ENCODE peak calls at places on chromosome 4, in six cellular contexts. J is tibial nerve, F is A549, X is upper lobe of left lung, B is K562, Z is GM12878. M is an unnamed sample.

GRCh38 chr4:168885416-168885815 is 124.6 kb downstream of the CBR4 start:
- DNase-seq in J (no peak), F (no peak), X (no peak), B (no peak), Z (no peak), M (no peak)

GRCh38 chr4:109764376-109764775 is 34.5 kb upstream of the PLA2G12A start:
- DNase-seq in J (no peak), F (no peak), X (no peak), B (no peak), Z (no peak), M (no peak)

GRCh38 chr4:90142091-90142490 is 14.9 kb downstream of the CCSER1 start:
- DNase-seq in J (no peak), F (no peak), X (no peak), B (no peak), Z (no peak), M (no peak)

GRCh38 chr4:184284336-184284690 is 66.6 kb upstream of the ENPP6 start:
- DNase-seq in J (no peak), F (no peak), X (no peak), B (peak; percentile 2), Z (no peak), M (no peak)

GRCh38 chr4:184514121-184514988 is 40.0 kb upstream of the IRF2 start:
- DNase-seq in J (no peak), F (peak; percentile 25), X (peak; percentile 75), B (peak; percentile 24), Z (peak; percentile 94), M (no peak)

GRCh38 chr4:183986645-183987528 is 81.8 kb downstream of the STOX2 start:
- DNase-seq in J (no peak), F (no peak), X (no peak), B (no peak), Z (no peak), M (no peak)

GRCh38 chr4:525660-526059 is 26.6 kb downstream of the PIGG start:
- DNase-seq in J (no peak), F (no peak), X (no peak), B (no peak), Z (no peak), M (no peak)

GRCh38 chr4:48778431-48779094 is 1.5 kb downstream of the FRYL start:
- DNase-seq in J (no peak), F (no peak), X (no peak), B (no peak), Z (no peak), M (no peak)

GRCh38 chr4:134529629-134530028 is 328.0 kb upstream of the PABPC4L start:
- DNase-seq in J (no peak), F (no peak), X (no peak), B (no peak), Z (no peak), M (no peak)

GRCh38 chr4:147246096-147246495 is 234.8 kb upstream of the EDNRA start:
- DNase-seq in J (no peak), F (no peak), X (no peak), B (no peak), Z (no peak), M (no peak)

GRCh38 chr4:169823685-169824084 is 65.9 kb upstream of the HPF1 start:
- DNase-seq in J (no peak), F (no peak), X (peak; percentile 24), B (no peak), Z (no peak), M (no peak)

GRCh38 chr4:81030617-81031388 is at the start of gene BMP3:
- DNase-seq in J (peak; percentile 22), F (no peak), X (peak; percentile 70), B (no peak), Z (no peak), M (no peak)

GRCh38 chr4:168162604-168163003 is 70.3 kb downstream of the ANXA10 start:
- DNase-seq in J (no peak), F (no peak), X (no peak), B (no peak), Z (no peak), M (peak; percentile 57)

GRCh38 chr4:83011779-83012630 is 1.4 kb upstream of the LIN54 start:
- DNase-seq in J (no peak), F (no peak), X (peak; percentile 48), B (no peak), Z (no peak), M (peak; percentile 51)

GRCh38 chr4:2649604-2650114 is 106.5 kb downstream of the TNIP2 start:
- DNase-seq in J (no peak), F (no peak), X (no peak), B (no peak), Z (no peak), M (no peak)

GRCh38 chr4:169079942-169080827 is 70.1 kb upstream of the CBR4 start:
- DNase-seq in J (peak; percentile 17), F (no peak), X (peak; percentile 57), B (peak; percentile 19), Z (peak; percentile 51), M (peak; percentile 55)

GRCh38 chr4:76614589-76614988 is 179.6 kb downstream of the SHROOM3 start:
- DNase-seq in J (no peak), F (no peak), X (no peak), B (no peak), Z (no peak), M (no peak)

GRCh38 chr4:87151730-87152129 is 68.7 kb downstream of the KLHL8 start:
- DNase-seq in J (no peak), F (no peak), X (no peak), B (no peak), Z (no peak), M (no peak)

GRCh38 chr4:107858158-107858742 is 33.5 kb downstream of the SGMS2 start:
- DNase-seq in J (no peak), F (no peak), X (no peak), B (no peak), Z (no peak), M (no peak)

GRCh38 chr4:117491531-117491930 is 406.2 kb upstream of the TRAM1L1 start:
- DNase-seq in J (no peak), F (no peak), X (no peak), B (no peak), Z (no peak), M (no peak)

GRCh38 chr4:6085028-6085942 is 67.1 kb upstream of the C4orf50 start:
- DNase-seq in J (no peak), F (no peak), X (no peak), B (no peak), Z (no peak), M (no peak)

GRCh38 chr4:138190452-138190858 is 51.7 kb downstream of the SLC7A11 start:
- DNase-seq in J (no peak), F (no peak), X (no peak), B (no peak), Z (peak; percentile 66), M (no peak)

GRCh38 chr4:183906486-183906735 is 1.3 kb downstream of the STOX2 start:
- DNase-seq in J (no peak), F (no peak), X (no peak), B (no peak), Z (no peak), M (no peak)

GRCh38 chr4:131367441-131367840 is 1781.7 kb upstream of the PCDH10 start:
- DNase-seq in J (no peak), F (no peak), X (no peak), B (no peak), Z (no peak), M (no peak)

GRCh38 chr4:6334203-6334887 is 64.7 kb downstream of the WFS1 start:
- DNase-seq in J (no peak), F (no peak), X (no peak), B (no peak), Z (no peak), M (no peak)

GRCh38 chr4:187192266-187192665 is 468.6 kb upstream of the FAT1 start:
- DNase-seq in J (no peak), F (no peak), X (no peak), B (no peak), Z (no peak), M (no peak)

GRCh38 chr4:46404961-46405360 is 15.0 kb upstream of the GABRA2 start:
- DNase-seq in J (no peak), F (no peak), X (peak; percentile 24), B (no peak), Z (no peak), M (no peak)

GRCh38 chr4:86092684-86093083 is 267.2 kb downstream of the MAPK10 start:
- DNase-seq in J (no peak), F (peak; percentile 15), X (no peak), B (no peak), Z (no peak), M (no peak)

GRCh38 chr4:143625632-143626031 is 74.8 kb downstream of the FREM3 start:
- DNase-seq in J (no peak), F (no peak), X (no peak), B (no peak), Z (no peak), M (no peak)

GRCh38 chr4:4200624-4201023 is 26.1 kb downstream of the OTOP1 start:
- DNase-seq in J (no peak), F (no peak), X (no peak), B (no peak), Z (no peak), M (no peak)
- TF ChIP-seq CTCF in J (no peak), F (no peak), X (no peak), B (no peak), Z (no peak), M (no peak)

GRCh38 chr4:75054089-75054488 is 121.2 kb downstream of the PARM1 start:
- DNase-seq in J (no peak), F (no peak), X (no peak), B (no peak), Z (no peak), M (no peak)

GRCh38 chr4:75058486-75058885 is 125.6 kb downstream of the PARM1 start:
- DNase-seq in J (no peak), F (no peak), X (no peak), B (no peak), Z (no peak), M (no peak)

GRCh38 chr4:75056277-75056676 is 123.4 kb downstream of the PARM1 start:
- DNase-seq in J (no peak), F (no peak), X (no peak), B (no peak), Z (no peak), M (no peak)

GRCh38 chr4:75051431-75051830 is 118.5 kb downstream of the PARM1 start:
- DNase-seq in J (no peak), F (no peak), X (no peak), B (no peak), Z (no peak), M (no peak)

DNA sequence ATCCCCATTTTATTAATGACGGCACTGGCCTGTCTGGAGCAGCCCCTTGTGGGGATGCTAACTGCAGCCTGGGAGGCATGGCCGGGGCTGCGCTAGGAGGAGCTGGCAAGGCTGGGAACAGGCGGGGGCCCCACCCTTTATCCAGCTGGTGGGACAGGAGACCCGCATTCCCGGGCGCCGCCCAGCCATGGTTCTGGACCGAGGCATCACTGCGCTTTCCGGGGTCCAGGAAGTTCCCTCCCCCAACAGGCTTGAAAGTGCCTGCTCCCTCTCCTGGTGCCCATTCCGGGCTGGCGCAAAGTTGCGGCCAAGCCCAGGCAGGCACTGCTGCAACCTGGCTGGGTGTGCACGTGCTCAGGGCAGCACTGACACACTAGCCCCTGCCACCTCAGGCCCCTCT is 124.5 kb downstream of the PARM1 start:
- DNase-seq in J (no peak), F (no peak), X (no peak), B (no peak), Z (no peak), M (no peak)
- TF ChIP-seq EP300 in J (no peak), F (no peak), X (no peak), B (no peak), Z (no peak), M (no peak)

GRCh38 chr4:113683143-113683542 is 78.4 kb downstream of the CAMK2D start:
- DNase-seq in J (no peak), F (no peak), X (no peak), B (no peak), Z (peak; percentile 88), M (no peak)
- H3K4me1 ChIP-seq in J (peaks cover 17% of the 10 kb centered on the region), F (peaks cover 53% of the 10 kb centered on the region), X (peaks cover 7% of the 10 kb centered on the region), B (no peaks in the 10 kb centered on the region), Z (peaks cover 27% of the 10 kb centered on the region), M (no peaks in the 10 kb centered on the region)

GRCh38 chr4:92406488-92406887 is 102.7 kb downstream of the GRID2 start:
- DNase-seq in J (no peak), F (no peak), X (no peak), B (no peak), Z (no peak), M (no peak)
- TF ChIP-seq CTCF in J (no peak), F (no peak), X (no peak), B (no peak), Z (no peak), M (no peak)